ENCODE peak calls at places on chromosomes 2 and 18, in seven cellular contexts. S is RWPE1; W is CD8-positive, alpha-beta T cell; G is pancreas; U is GM12865; K is breast epithelium; N is OCI-LY7. F is an unnamed sample.

GRCh38 chr2:99602475-99602874 is 112.7 kb upstream of the REV1 start:
- DNase-seq in S (no peak), W (no peak), G (no peak), U (no peak), K (no peak), N (no peak), F (no peak)

GRCh38 chr2:62452701-62453449 is 53.1 kb downstream of the TMEM17 start:
- DNase-seq in S (no peak), W (no peak), G (no peak), U (no peak), K (no peak), N (no peak), F (no peak)

GRCh38 chr2:176242211-176242610 is 27.0 kb upstream of the MTX2 start:
- DNase-seq in S (no peak), W (no peak), G (no peak), U (no peak), K (no peak), N (no peak), F (no peak)

GRCh38 chr18:6929370-6930102 is 188.1 kb downstream of the LAMA1 start:
- DNase-seq in S (no peak), W (no peak), G (peak), U (no peak), K (no peak), N (no peak), F (no peak)

GRCh38 chr2:44981714-44982108 is 27.5 kb downstream of the SIX2 start:
- DNase-seq in S (peak), W (peak), G (peak), U (peak), K (peak), N (peak), F (peak)

GRCh38 chr2:56008661-56009411 is 85.3 kb upstream of the EFEMP1 start:
- DNase-seq in S (peak), W (no peak), G (peak), U (no peak), K (peak), N (peak), F (peak)

GRCh38 chr2:180125245-180125962 is 118.3 kb upstream of the CWC22 start:
- DNase-seq in S (peak), W (peak), G (peak), U (peak), K (peak), N (peak), F (peak)

GRCh38 chr2:210225461-210225798 is 183 bp upstream of the ACADL start:
- DNase-seq in S (peak), W (no peak), G (no peak), U (no peak), K (no peak), N (no peak), F (no peak)

GRCh38 chr18:35267809-35268208 is 22.2 kb downstream of the ZSCAN30 start:
- DNase-seq in S (no peak), W (peak), G (peak), U (no peak), K (no peak), N (no peak), F (no peak)

GRCh38 chr2:145043399-145043834 is 523.5 kb upstream of the ZEB2 start:
- DNase-seq in S (no peak), W (no peak), G (no peak), U (no peak), K (no peak), N (peak), F (peak)

GRCh38 chr2:114684404-114684803 is 242.0 kb downstream of the DPP10 start:
- DNase-seq in S (no peak), W (no peak), G (no peak), U (no peak), K (no peak), N (no peak), F (no peak)

GRCh38 chr2:57396364-57397098 is 650.1 kb upstream of the VRK2 start:
- DNase-seq in S (no peak), W (no peak), G (no peak), U (no peak), K (no peak), N (no peak), F (no peak)

GRCh38 chr2:9912468-9912867 is 39.0 kb upstream of the GRHL1 start:
- DNase-seq in S (no peak), W (no peak), G (no peak), U (no peak), K (no peak), N (no peak), F (no peak)

GRCh38 chr2:206125914-206126313 is 33.3 kb downstream of the NDUFS1 start:
- DNase-seq in S (no peak), W (no peak), G (no peak), U (no peak), K (no peak), N (no peak), F (no peak)

GRCh38 chr2:98769784-98770183 is 38.9 kb upstream of the MGAT4A start:
- DNase-seq in S (no peak), W (peak), G (no peak), U (no peak), K (peak), N (no peak), F (peak)

GRCh38 chr2:1222062-1222461 is 191.2 kb upstream of the TPO start:
- DNase-seq in S (no peak), W (no peak), G (no peak), U (no peak), K (no peak), N (no peak), F (no peak)

GRCh38 chr2:88016086-88016947 is at the start of gene RNU2-63P:
- DNase-seq in S (peak), W (peak), G (peak), U (peak), K (peak), N (peak), F (peak)

GRCh38 chr2:199460808-199461454 is 3.2 kb upstream of the SATB2 start:
- DNase-seq in S (no peak), W (no peak), G (no peak), U (no peak), K (no peak), N (no peak), F (no peak)

GRCh38 chr2:100639588-100640195 is 76.9 kb downstream of the PDCL3 start:
- DNase-seq in S (no peak), W (peak), G (no peak), U (no peak), K (no peak), N (no peak), F (no peak)

GRCh38 chr2:7161501-7161900 is 244.3 kb downstream of the RNF144A start:
- DNase-seq in S (no peak), W (no peak), G (no peak), U (no peak), K (no peak), N (no peak), F (no peak)

GRCh38 chr2:215579809-215580208 is 143.9 kb upstream of the FN1 start:
- DNase-seq in S (peak), W (no peak), G (no peak), U (no peak), K (no peak), N (no peak), F (no peak)

GRCh38 chr2:43127208-43127940 is 99.0 kb downstream of the ZFP36L2 start:
- DNase-seq in S (no peak), W (peak), G (peak), U (peak), K (no peak), N (peak), F (peak)

GRCh38 chr2:71468279-71469015 is 15.1 kb downstream of the DYSF start:
- DNase-seq in S (no peak), W (no peak), G (no peak), U (no peak), K (no peak), N (no peak), F (no peak)

GRCh38 chr2:27174638-27175037 is 25.8 kb downstream of the TCF23 start:
- DNase-seq in S (no peak), W (no peak), G (no peak), U (peak), K (no peak), N (peak), F (no peak)

GRCh38 chr2:216107760-216108159 is 1.4 kb upstream of the XRCC5 start:
- DNase-seq in S (no peak), W (no peak), G (no peak), U (no peak), K (no peak), N (no peak), F (peak)

GRCh38 chr2:187527262-187527661 is 27.0 kb downstream of the TFPI start:
- DNase-seq in S (no peak), W (no peak), G (no peak), U (no peak), K (no peak), N (no peak), F (no peak)

GRCh38 chr2:86302320-86302719 is 35.1 kb downstream of the REEP1 start:
- DNase-seq in S (no peak), W (no peak), G (no peak), U (no peak), K (no peak), N (no peak), F (no peak)

GRCh38 chr18:55988537-55988936 is 400.5 kb upstream of the TCF4 start:
- DNase-seq in S (no peak), W (no peak), G (no peak), U (no peak), K (no peak), N (no peak), F (no peak)

GRCh38 chr2:233934524-233934923 is 17.4 kb downstream of the TRPM8 start:
- DNase-seq in S (no peak), W (no peak), G (no peak), U (no peak), K (no peak), N (no peak), F (no peak)

GRCh38 chr2:200329384-200329783 is 22.9 kb downstream of the SPATS2L start:
- DNase-seq in S (no peak), W (no peak), G (no peak), U (no peak), K (no peak), N (no peak), F (peak)

GRCh38 chr18:32298289-32298688 is 108.5 kb downstream of the MEP1B start:
- DNase-seq in S (no peak), W (no peak), G (no peak), U (no peak), K (no peak), N (no peak), F (no peak)

GRCh38 chr18:23495723-23496440 is 7.4 kb upstream of the RMC1 start:
- DNase-seq in S (no peak), W (no peak), G (no peak), U (no peak), K (peak), N (no peak), F (no peak)

GRCh38 chr2:45212953-45213635 is 203.8 kb upstream of the SIX2 start:
- DNase-seq in S (no peak), W (no peak), G (no peak), U (no peak), K (no peak), N (no peak), F (no peak)

GRCh38 chr2:205754285-205754923 is 72.1 kb downstream of the NRP2 start:
- DNase-seq in S (no peak), W (no peak), G (no peak), U (no peak), K (no peak), N (no peak), F (no peak)

GRCh38 chr2:206198677-206199076 is 39.0 kb downstream of the EEF1B2 start:
- DNase-seq in S (peak), W (no peak), G (no peak), U (no peak), K (no peak), N (no peak), F (no peak)

GRCh38 chr2:202286595-202286994 is 21.0 kb downstream of the NOP58 start:
- DNase-seq in S (no peak), W (no peak), G (no peak), U (no peak), K (no peak), N (no peak), F (no peak)

GRCh38 chr2:202289394-202290204 is 24.0 kb downstream of the NOP58 start:
- DNase-seq in S (no peak), W (no peak), G (no peak), U (no peak), K (no peak), N (no peak), F (no peak)

GRCh38 chr2:202290316-202290715 is 24.8 kb downstream of the NOP58 start:
- DNase-seq in S (no peak), W (no peak), G (no peak), U (no peak), K (no peak), N (no peak), F (no peak)

DNA sequence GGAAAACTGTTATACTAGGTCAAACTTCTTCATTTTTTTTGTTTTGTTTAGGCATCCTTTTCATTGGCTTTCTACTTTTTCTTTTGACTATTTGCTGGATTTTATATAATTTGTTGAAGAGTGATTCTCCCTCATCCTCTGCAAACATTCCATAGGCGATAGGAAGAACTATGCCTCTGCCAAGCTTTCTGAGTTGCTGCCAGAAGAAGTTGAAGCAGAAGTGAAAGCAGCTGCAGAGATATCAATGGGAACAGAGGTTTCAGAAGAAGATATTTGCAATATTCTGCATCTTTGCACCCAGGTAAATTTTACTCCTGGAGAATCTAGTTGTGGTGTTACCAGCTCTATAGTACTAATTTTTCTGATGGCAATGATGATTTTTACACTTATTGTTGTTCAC is 25.4 kb downstream of the NOP58 start:
- DNase-seq in S (no peak), W (no peak), G (no peak), U (no peak), K (no peak), N (no peak), F (no peak)
- TF ChIP-seq CTCF in S (no peak), W (no peak), G (no peak), U (no peak), K (no peak), N (no peak), F (no peak)

GRCh38 chr2:221422516-221423211 is 149.4 kb downstream of the EPHA4 start:
- DNase-seq in S (no peak), W (no peak), G (no peak), U (no peak), K (no peak), N (no peak), F (no peak)
- TF ChIP-seq CTCF in S (no peak), W (no peak), G (no peak), U (no peak), K (no peak), N (no peak), F (no peak)

GRCh38 chr2:68384485-68385107 is 19.5 kb downstream of the PLEK start:
- DNase-seq in S (no peak), W (no peak), G (no peak), U (no peak), K (no peak), N (no peak), F (no peak)

GRCh38 chr2:68383778-68384177 is 18.7 kb downstream of the PLEK start:
- DNase-seq in S (no peak), W (no peak), G (no peak), U (no peak), K (no peak), N (no peak), F (no peak)

GRCh38 chr2:68385907-68386287 is 20.8 kb downstream of the PLEK start:
- DNase-seq in S (no peak), W (no peak), G (no peak), U (no peak), K (no peak), N (no peak), F (no peak)

GRCh38 chr2:68386362-68386761 is 21.3 kb downstream of the PLEK start:
- DNase-seq in S (no peak), W (no peak), G (no peak), U (no peak), K (no peak), N (no peak), F (no peak)

DNA sequence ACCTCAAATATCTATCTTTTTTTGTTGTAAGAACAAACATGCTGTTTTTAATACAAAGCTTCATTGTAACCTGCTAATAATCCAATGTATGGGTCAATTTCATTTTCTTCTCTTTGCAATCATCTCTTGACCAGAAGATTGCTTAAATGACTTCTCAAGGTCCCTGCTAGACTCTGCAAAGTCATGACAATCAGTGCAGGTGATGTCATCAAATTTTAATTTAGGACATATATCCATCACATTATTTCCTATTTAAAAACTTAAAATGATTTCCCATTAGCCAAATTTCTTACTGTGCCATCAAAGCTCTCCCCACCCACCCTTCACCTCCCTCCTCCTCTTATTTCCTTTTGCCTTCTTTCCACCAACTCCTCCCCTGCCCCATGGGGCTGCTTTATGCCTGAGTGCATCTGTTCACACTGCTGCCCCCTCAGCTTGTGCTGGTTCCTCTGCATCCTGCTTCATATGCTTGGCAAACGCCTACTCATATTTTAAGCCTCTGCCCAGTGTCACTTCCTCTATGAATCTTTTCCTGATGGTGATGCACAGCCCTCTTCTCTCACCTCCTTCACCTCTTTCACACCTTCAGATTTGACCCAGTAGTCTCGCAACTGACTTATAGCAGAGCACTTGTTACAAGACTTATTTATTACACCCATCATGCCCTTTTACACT is 20.3 kb downstream of the PLEK start:
- DNase-seq in S (no peak), W (no peak), G (no peak), U (peak), K (no peak), N (peak), F (peak)
- TF ChIP-seq CTCF in S (no peak), W (no peak), G (no peak), U (no peak), K (no peak), N (peak), F (no peak)

GRCh38 chr2:195501746-195502145 is 155.3 kb upstream of the SLC39A10 start:
- DNase-seq in S (peak), W (no peak), G (no peak), U (no peak), K (no peak), N (no peak), F (no peak)
- TF ChIP-seq CTCF in S (no peak), W (no peak), G (no peak), U (no peak), K (no peak), N (no peak), F (no peak)

GRCh38 chr2:26025509-26025908 is 8.4 kb upstream of the RAB10 start:
- DNase-seq in S (no peak), W (no peak), G (no peak), U (no peak), K (no peak), N (no peak), F (no peak)
- TF ChIP-seq CTCF in S (no peak), W (no peak), G (no peak), U (no peak), K (no peak), N (no peak), F (no peak)

GRCh38 chr2:63841254-63842022 is at the start of gene UGP2:
- DNase-seq in S (peak), W (peak), G (peak), U (peak), K (peak), N (peak), F (peak)
- TF ChIP-seq CTCF in S (peak), W (peak), G (no peak), U (no peak), K (no peak), N (peak), F (peak)

DNA sequence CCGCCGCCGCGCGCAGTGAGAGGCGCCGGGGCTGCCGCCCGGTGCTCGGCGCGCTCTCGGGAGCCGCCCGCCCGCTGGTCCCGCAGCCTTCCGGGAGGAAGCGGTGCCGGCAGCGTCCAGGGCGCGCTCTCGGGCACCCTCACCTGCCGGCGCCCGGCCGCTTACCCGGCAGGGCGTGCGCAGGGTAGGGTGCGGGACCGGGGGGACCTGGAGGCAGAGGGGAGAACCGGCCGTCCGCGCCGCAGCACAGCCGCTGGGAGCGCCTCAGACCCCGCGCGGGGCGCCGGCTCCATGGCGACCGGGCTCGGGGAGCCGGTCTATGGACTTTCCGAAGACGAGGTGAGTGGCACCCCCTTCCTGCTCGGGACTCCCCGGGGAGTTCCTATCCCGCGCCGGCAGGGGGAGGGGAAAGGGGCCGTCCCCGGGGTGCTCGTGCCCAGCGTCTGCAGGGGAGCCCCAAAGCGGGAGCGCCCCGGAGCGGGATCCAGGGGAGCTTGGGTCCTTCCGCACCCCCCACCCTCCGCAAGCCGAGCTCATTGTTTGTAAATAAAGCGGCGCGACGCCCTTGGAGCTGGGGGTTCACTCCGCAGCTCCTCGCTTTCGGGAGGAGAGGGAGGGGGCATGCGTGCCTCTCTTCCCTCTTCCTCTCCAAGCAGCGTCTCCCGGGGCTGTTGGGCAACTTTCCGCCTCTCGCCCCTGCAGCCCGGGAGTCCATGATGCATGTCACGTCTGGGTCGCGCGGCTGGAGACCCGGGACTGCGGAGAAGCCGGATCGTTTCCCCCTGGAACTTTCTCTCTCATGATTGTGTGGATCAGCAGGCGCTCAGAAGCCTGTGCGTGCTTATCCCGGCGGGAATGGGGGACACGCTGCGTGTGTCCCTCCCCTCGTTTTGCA is 591 bp downstream of the NEDD4L start:
- DNase-seq in S (peak), W (peak), G (peak), U (peak), K (peak), N (peak), F (peak)
- TF ChIP-seq CTCF in S (no peak), W (no peak), G (no peak), U (no peak), K (peak), N (no peak), F (no peak)

GRCh38 chr2:127422631-127423475 is 4.6 kb downstream of the PROC start:
- DNase-seq in S (no peak), W (no peak), G (no peak), U (no peak), K (peak), N (no peak), F (peak)
- TF ChIP-seq CTCF in S (no peak), W (no peak), G (no peak), U (no peak), K (no peak), N (no peak), F (no peak)

DNA sequence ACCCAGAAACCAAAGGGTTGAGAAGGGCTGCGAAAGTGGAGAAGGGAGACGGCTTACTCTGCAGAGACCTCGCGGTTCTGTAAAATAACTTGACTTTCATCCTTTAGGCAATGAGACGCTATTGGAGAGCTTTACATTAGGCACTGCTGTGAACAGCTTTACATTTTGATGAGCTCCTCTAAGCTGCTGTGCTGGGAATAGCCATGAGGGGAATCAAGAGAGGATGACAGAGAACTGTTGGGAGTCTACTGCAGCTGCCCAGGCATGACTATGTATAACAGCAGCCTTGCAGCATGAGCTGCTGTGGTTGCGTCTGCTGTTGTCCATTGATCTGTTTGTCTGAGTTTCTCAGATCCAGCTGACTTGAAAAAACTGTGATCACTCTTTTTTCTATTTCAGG is 310.8 kb upstream of the MAP2 start:
- DNase-seq in S (no peak), W (no peak), G (no peak), U (no peak), K (no peak), N (no peak), F (peak)
- TF ChIP-seq CTCF in S (no peak), W (no peak), G (no peak), U (no peak), K (no peak), N (no peak), F (no peak)

GRCh38 chr2:231589656-231590055 is 3.0 kb upstream of the TEX44 start:
- DNase-seq in S (no peak), W (no peak), G (no peak), U (no peak), K (no peak), N (no peak), F (no peak)
- TF ChIP-seq CTCF in S (no peak), W (no peak), G (no peak), U (no peak), K (no peak), N (no peak), F (no peak)